ENCODE peak calls at places on chromosomes 3 and 15, in ten cellular contexts. One of them, this sample, is unnamed.

GRCh38 chr3:195197764-195198423 is 73.1 kb downstream of the XXYLT1 start:
- DNase-seq in heart left ventricle: no peak
- DNase-seq in GM23338: no peak
- DNase-seq in hepatocyte: no peak
- DNase-seq in lower lobe of right lung: no peak
- DNase-seq in stomach: peak
- DNase-seq in SJSA1: no peak
- DNase-seq in naive thymus-derived CD4-positive, alpha-beta T cell: no peak
- DNase-seq in ovary: no peak
- DNase-seq in AG09309: peak
- DNase-seq in this sample: peak

GRCh38 chr3:127221062-127222035 is 28.4 kb downstream of the PRR23E start:
- DNase-seq in heart left ventricle: no peak
- DNase-seq in GM23338: no peak
- DNase-seq in hepatocyte: no peak
- DNase-seq in lower lobe of right lung: no peak
- DNase-seq in stomach: no peak
- DNase-seq in SJSA1: no peak
- DNase-seq in naive thymus-derived CD4-positive, alpha-beta T cell: no peak
- DNase-seq in ovary: no peak
- DNase-seq in AG09309: no peak
- DNase-seq in this sample: no peak

GRCh38 chr3:67529337-67529736 is 125.1 kb downstream of the SUCLG2 start:
- DNase-seq in heart left ventricle: no peak
- DNase-seq in GM23338: no peak
- DNase-seq in hepatocyte: no peak
- DNase-seq in lower lobe of right lung: no peak
- DNase-seq in stomach: no peak
- DNase-seq in SJSA1: no peak
- DNase-seq in naive thymus-derived CD4-positive, alpha-beta T cell: no peak
- DNase-seq in ovary: no peak
- DNase-seq in AG09309: no peak
- DNase-seq in this sample: no peak

GRCh38 chr3:107969994-107970896 is 120.6 kb downstream of the CD47 start:
- DNase-seq in heart left ventricle: no peak
- DNase-seq in GM23338: no peak
- DNase-seq in hepatocyte: peak
- DNase-seq in lower lobe of right lung: no peak
- DNase-seq in stomach: no peak
- DNase-seq in SJSA1: no peak
- DNase-seq in naive thymus-derived CD4-positive, alpha-beta T cell: no peak
- DNase-seq in ovary: no peak
- DNase-seq in AG09309: no peak
- DNase-seq in this sample: peak

GRCh38 chr3:99780749-99781148 is 36.9 kb upstream of the CMSS1 start:
- DNase-seq in heart left ventricle: no peak
- DNase-seq in GM23338: no peak
- DNase-seq in hepatocyte: no peak
- DNase-seq in lower lobe of right lung: no peak
- DNase-seq in stomach: no peak
- DNase-seq in SJSA1: no peak
- DNase-seq in naive thymus-derived CD4-positive, alpha-beta T cell: no peak
- DNase-seq in ovary: no peak
- DNase-seq in AG09309: peak
- DNase-seq in this sample: peak

GRCh38 chr3:6504385-6504784 is 356.5 kb upstream of the GRM7 start:
- DNase-seq in heart left ventricle: no peak
- DNase-seq in GM23338: no peak
- DNase-seq in hepatocyte: no peak
- DNase-seq in lower lobe of right lung: no peak
- DNase-seq in stomach: no peak
- DNase-seq in SJSA1: no peak
- DNase-seq in naive thymus-derived CD4-positive, alpha-beta T cell: no peak
- DNase-seq in ovary: no peak
- DNase-seq in AG09309: no peak
- DNase-seq in this sample: no peak

GRCh38 chr15:49428392-49429095 is 5.5 kb downstream of the FGF7 start:
- DNase-seq in heart left ventricle: peak
- DNase-seq in GM23338: no peak
- DNase-seq in hepatocyte: no peak
- DNase-seq in lower lobe of right lung: no peak
- DNase-seq in stomach: no peak
- DNase-seq in SJSA1: no peak
- DNase-seq in naive thymus-derived CD4-positive, alpha-beta T cell: no peak
- DNase-seq in ovary: no peak
- DNase-seq in AG09309: peak
- DNase-seq in this sample: peak

GRCh38 chr3:111103807-111104206 is 32.2 kb downstream of the NECTIN3 start:
- DNase-seq in heart left ventricle: no peak
- DNase-seq in GM23338: no peak
- DNase-seq in hepatocyte: no peak
- DNase-seq in lower lobe of right lung: no peak
- DNase-seq in stomach: no peak
- DNase-seq in SJSA1: no peak
- DNase-seq in naive thymus-derived CD4-positive, alpha-beta T cell: no peak
- DNase-seq in ovary: no peak
- DNase-seq in AG09309: no peak
- DNase-seq in this sample: no peak

GRCh38 chr3:14438929-14439328 is 36.5 kb downstream of the SLC6A6 start:
- DNase-seq in heart left ventricle: no peak
- DNase-seq in GM23338: no peak
- DNase-seq in hepatocyte: no peak
- DNase-seq in lower lobe of right lung: no peak
- DNase-seq in stomach: no peak
- DNase-seq in SJSA1: no peak
- DNase-seq in naive thymus-derived CD4-positive, alpha-beta T cell: no peak
- DNase-seq in ovary: no peak
- DNase-seq in AG09309: no peak
- DNase-seq in this sample: no peak
- H3K4me3 ChIP-seq in heart left ventricle: no peak
- H3K4me3 ChIP-seq in GM23338: no peak
- H3K4me3 ChIP-seq in hepatocyte: no peak
- H3K4me3 ChIP-seq in lower lobe of right lung: peak
- H3K4me3 ChIP-seq in stomach: no peak
- H3K4me3 ChIP-seq in SJSA1: no peak
- H3K4me3 ChIP-seq in naive thymus-derived CD4-positive, alpha-beta T cell: no peak
- H3K4me3 ChIP-seq in ovary: no peak
- H3K4me3 ChIP-seq in AG09309: no peak
- H3K4me3 ChIP-seq in this sample: no peak

GRCh38 chr3:138862531-138862923 is 27.8 kb upstream of the PIK3CB start:
- DNase-seq in heart left ventricle: peak
- DNase-seq in GM23338: peak
- DNase-seq in hepatocyte: peak
- DNase-seq in lower lobe of right lung: no peak
- DNase-seq in stomach: peak
- DNase-seq in SJSA1: no peak
- DNase-seq in naive thymus-derived CD4-positive, alpha-beta T cell: no peak
- DNase-seq in ovary: no peak
- DNase-seq in AG09309: no peak
- DNase-seq in this sample: peak
- H3K4me3 ChIP-seq in heart left ventricle: no peak
- H3K4me3 ChIP-seq in GM23338: peak
- H3K4me3 ChIP-seq in hepatocyte: no peak
- H3K4me3 ChIP-seq in lower lobe of right lung: no peak
- H3K4me3 ChIP-seq in stomach: no peak
- H3K4me3 ChIP-seq in SJSA1: no peak
- H3K4me3 ChIP-seq in naive thymus-derived CD4-positive, alpha-beta T cell: no peak
- H3K4me3 ChIP-seq in ovary: no peak
- H3K4me3 ChIP-seq in AG09309: no peak
- H3K4me3 ChIP-seq in this sample: no peak

DNA sequence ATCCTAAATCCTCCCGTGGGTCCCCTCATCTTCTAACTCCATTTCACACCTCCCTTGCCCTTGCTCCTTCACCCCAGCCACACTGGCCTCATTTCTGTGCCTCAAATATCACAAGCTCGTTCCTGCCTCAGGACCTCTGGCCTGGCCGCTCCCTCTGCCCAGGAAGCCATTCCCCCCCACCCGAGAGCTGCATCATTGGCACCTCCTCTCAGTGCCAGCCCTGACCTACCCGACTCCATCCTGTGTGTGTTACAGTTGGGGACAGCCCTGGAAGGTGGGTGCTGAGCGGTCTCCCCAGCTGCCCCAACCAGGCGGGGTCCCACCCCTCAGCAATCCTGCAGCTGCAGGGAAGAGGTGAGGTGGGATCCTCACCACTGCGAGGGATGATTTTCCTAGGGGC is 14.5 kb downstream of the PLXND1 start:
- DNase-seq in heart left ventricle: no peak
- DNase-seq in GM23338: no peak
- DNase-seq in hepatocyte: no peak
- DNase-seq in lower lobe of right lung: no peak
- DNase-seq in stomach: no peak
- DNase-seq in SJSA1: no peak
- DNase-seq in naive thymus-derived CD4-positive, alpha-beta T cell: no peak
- DNase-seq in ovary: no peak
- DNase-seq in AG09309: no peak
- DNase-seq in this sample: no peak
- H3K4me3 ChIP-seq in heart left ventricle: no peak
- H3K4me3 ChIP-seq in GM23338: peak
- H3K4me3 ChIP-seq in hepatocyte: no peak
- H3K4me3 ChIP-seq in lower lobe of right lung: peak
- H3K4me3 ChIP-seq in stomach: no peak
- H3K4me3 ChIP-seq in SJSA1: no peak
- H3K4me3 ChIP-seq in naive thymus-derived CD4-positive, alpha-beta T cell: no peak
- H3K4me3 ChIP-seq in ovary: no peak
- H3K4me3 ChIP-seq in AG09309: no peak
- H3K4me3 ChIP-seq in this sample: no peak

DNA sequence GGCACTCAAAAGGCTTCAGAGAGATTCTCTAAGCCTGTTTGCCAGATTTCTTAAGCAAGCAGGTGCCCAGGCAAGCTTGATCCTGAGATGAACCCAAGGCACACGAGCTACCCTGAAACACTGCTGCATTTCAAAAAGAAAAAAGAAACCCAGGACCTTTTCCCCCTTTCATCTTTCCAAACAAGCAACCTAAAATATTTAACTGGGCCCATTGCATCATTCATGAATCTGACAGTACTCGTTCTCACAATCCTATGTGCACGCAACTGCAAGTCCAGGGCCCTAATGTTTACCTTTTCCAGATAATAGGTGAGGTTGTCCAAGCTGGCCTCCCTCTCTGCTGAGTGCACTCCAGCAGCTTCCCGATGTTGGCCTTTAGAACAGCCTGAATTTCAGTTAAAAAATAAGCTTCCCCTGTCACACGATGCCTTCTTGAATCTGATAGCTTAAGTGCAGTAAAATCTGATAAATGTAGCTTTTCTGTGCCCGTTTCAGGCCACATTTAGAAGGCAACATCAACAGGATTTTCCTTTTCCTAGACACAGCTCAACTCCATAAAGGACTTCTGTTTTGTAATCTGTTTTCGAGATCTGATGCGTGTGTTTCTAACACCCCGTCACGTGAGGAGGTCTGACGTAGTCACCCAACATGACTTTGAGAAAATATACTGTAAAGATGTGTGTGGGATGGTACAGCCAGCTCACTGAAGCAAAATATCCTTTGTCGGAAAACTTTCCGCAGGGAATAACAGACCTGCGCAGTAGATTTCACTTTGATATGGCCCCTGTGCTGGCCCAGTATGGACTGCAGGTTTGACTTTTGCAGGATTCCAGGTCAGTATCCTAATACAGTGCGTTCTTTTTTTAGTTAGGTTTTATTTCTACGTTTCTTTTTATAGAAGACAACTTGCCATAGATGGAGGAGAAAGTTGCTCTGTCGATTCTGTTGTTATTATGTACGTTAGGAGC is 55.1 kb upstream of the RASA2 start:
- DNase-seq in heart left ventricle: no peak
- DNase-seq in GM23338: no peak
- DNase-seq in hepatocyte: peak
- DNase-seq in lower lobe of right lung: no peak
- DNase-seq in stomach: no peak
- DNase-seq in SJSA1: no peak
- DNase-seq in naive thymus-derived CD4-positive, alpha-beta T cell: no peak
- DNase-seq in ovary: no peak
- DNase-seq in AG09309: no peak
- DNase-seq in this sample: no peak
- H3K4me3 ChIP-seq in heart left ventricle: no peak
- H3K4me3 ChIP-seq in GM23338: no peak
- H3K4me3 ChIP-seq in hepatocyte: no peak
- H3K4me3 ChIP-seq in lower lobe of right lung: no peak
- H3K4me3 ChIP-seq in stomach: no peak
- H3K4me3 ChIP-seq in SJSA1: no peak
- H3K4me3 ChIP-seq in naive thymus-derived CD4-positive, alpha-beta T cell: no peak
- H3K4me3 ChIP-seq in ovary: peak
- H3K4me3 ChIP-seq in AG09309: no peak
- H3K4me3 ChIP-seq in this sample: no peak

DNA sequence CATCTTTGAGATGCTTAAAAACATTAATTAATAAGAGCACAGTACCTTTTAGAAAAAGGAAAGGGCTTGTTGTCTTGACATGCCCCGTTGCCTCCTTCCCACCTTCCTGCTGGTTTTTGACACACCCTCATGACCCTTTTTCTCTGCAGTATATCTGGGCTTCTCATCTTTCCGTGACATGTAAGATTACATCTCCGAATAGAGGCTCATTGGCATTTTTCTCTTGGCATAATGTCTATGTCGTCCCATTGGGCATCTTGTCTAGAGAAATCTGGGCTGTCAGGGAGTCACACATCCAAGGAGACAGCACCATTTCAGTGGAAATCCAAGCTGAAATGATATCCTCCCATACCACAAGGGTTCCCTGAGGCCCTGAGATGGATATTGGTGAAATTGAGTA is 64.1 kb downstream of the LRTM1 start:
- DNase-seq in heart left ventricle: no peak
- DNase-seq in GM23338: no peak
- DNase-seq in hepatocyte: no peak
- DNase-seq in lower lobe of right lung: no peak
- DNase-seq in stomach: no peak
- DNase-seq in SJSA1: no peak
- DNase-seq in naive thymus-derived CD4-positive, alpha-beta T cell: no peak
- DNase-seq in ovary: no peak
- DNase-seq in AG09309: no peak
- DNase-seq in this sample: no peak
- H3K4me3 ChIP-seq in heart left ventricle: no peak
- H3K4me3 ChIP-seq in GM23338: no peak
- H3K4me3 ChIP-seq in hepatocyte: no peak
- H3K4me3 ChIP-seq in lower lobe of right lung: no peak
- H3K4me3 ChIP-seq in stomach: no peak
- H3K4me3 ChIP-seq in SJSA1: no peak
- H3K4me3 ChIP-seq in naive thymus-derived CD4-positive, alpha-beta T cell: no peak
- H3K4me3 ChIP-seq in ovary: no peak
- H3K4me3 ChIP-seq in AG09309: no peak
- H3K4me3 ChIP-seq in this sample: no peak

GRCh38 chr3:171175840-171176239 is 149.3 kb upstream of the SLC2A2 start:
- DNase-seq in heart left ventricle: no peak
- DNase-seq in GM23338: no peak
- DNase-seq in hepatocyte: no peak
- DNase-seq in lower lobe of right lung: no peak
- DNase-seq in stomach: no peak
- DNase-seq in SJSA1: no peak
- DNase-seq in naive thymus-derived CD4-positive, alpha-beta T cell: no peak
- DNase-seq in ovary: no peak
- DNase-seq in AG09309: peak
- DNase-seq in this sample: no peak
- H3K4me3 ChIP-seq in heart left ventricle: no peak
- H3K4me3 ChIP-seq in GM23338: no peak
- H3K4me3 ChIP-seq in hepatocyte: no peak
- H3K4me3 ChIP-seq in lower lobe of right lung: no peak
- H3K4me3 ChIP-seq in stomach: no peak
- H3K4me3 ChIP-seq in SJSA1: no peak
- H3K4me3 ChIP-seq in naive thymus-derived CD4-positive, alpha-beta T cell: no peak
- H3K4me3 ChIP-seq in ovary: peak
- H3K4me3 ChIP-seq in AG09309: peak
- H3K4me3 ChIP-seq in this sample: no peak

GRCh38 chr15:89090791-89091666 is 2.8 kb downstream of the ABHD2 start:
- DNase-seq in heart left ventricle: peak
- DNase-seq in GM23338: no peak
- DNase-seq in hepatocyte: no peak
- DNase-seq in lower lobe of right lung: peak
- DNase-seq in stomach: peak
- DNase-seq in SJSA1: no peak
- DNase-seq in naive thymus-derived CD4-positive, alpha-beta T cell: peak
- DNase-seq in ovary: peak
- DNase-seq in AG09309: peak
- DNase-seq in this sample: peak
- H3K4me3 ChIP-seq in heart left ventricle: no peak
- H3K4me3 ChIP-seq in GM23338: peak
- H3K4me3 ChIP-seq in hepatocyte: no peak
- H3K4me3 ChIP-seq in lower lobe of right lung: peak
- H3K4me3 ChIP-seq in stomach: peak
- H3K4me3 ChIP-seq in SJSA1: no peak
- H3K4me3 ChIP-seq in naive thymus-derived CD4-positive, alpha-beta T cell: peak
- H3K4me3 ChIP-seq in ovary: peak
- H3K4me3 ChIP-seq in AG09309: no peak
- H3K4me3 ChIP-seq in this sample: peak

This sample was measured in astrocyte of the spinal cord.